ENCODE peak calls at places on chromosome 22, in five cellular contexts. One of them, this sample, is unnamed.

GRCh38 chr22:26086359-26086758 is 82.9 kb upstream of the SEZ6L start:
- DNase-seq in heart right ventricle: no peak
- DNase-seq in right atrium auricular region: no peak
- DNase-seq in cardiac muscle cell: no peak
- DNase-seq in A549: no peak
- DNase-seq in this sample: no peak

GRCh38 chr22:43377486-43377995 is 34.3 kb upstream of the MPPED1 start:
- DNase-seq in A549: no peak
- DNase-seq in cardiac muscle cell: no peak
- DNase-seq in right atrium auricular region: no peak
- DNase-seq in heart right ventricle: no peak
- DNase-seq in this sample: no peak

GRCh38 chr22:23154461-23154860 is 9.2 kb downstream of the RAB36 start:
- DNase-seq in cardiac muscle cell: no peak
- DNase-seq in heart right ventricle: no peak
- DNase-seq in right atrium auricular region: no peak
- DNase-seq in A549: no peak
- DNase-seq in this sample: no peak

GRCh38 chr22:23849009-23850006 is 8.4 kb upstream of the SLC2A11 start:
- DNase-seq in heart right ventricle: peak
- DNase-seq in A549: peak
- DNase-seq in cardiac muscle cell: peak
- DNase-seq in right atrium auricular region: peak
- DNase-seq in this sample: peak

GRCh38 chr22:19495562-19496323 is 16.0 kb downstream of the CDC45 start:
- DNase-seq in cardiac muscle cell: no peak
- DNase-seq in heart right ventricle: no peak
- DNase-seq in A549: peak
- DNase-seq in right atrium auricular region: no peak
- DNase-seq in this sample: no peak

GRCh38 chr22:40498454-40499186 is 128.2 kb downstream of the SGSM3 start:
- DNase-seq in cardiac muscle cell: no peak
- DNase-seq in A549: peak
- DNase-seq in heart right ventricle: no peak
- DNase-seq in right atrium auricular region: no peak
- DNase-seq in this sample: peak

GRCh38 chr22:25714739-25715138 is 27.2 kb upstream of the MYO18B start:
- DNase-seq in heart right ventricle: no peak
- DNase-seq in cardiac muscle cell: no peak
- DNase-seq in right atrium auricular region: no peak
- DNase-seq in A549: no peak
- DNase-seq in this sample: no peak

GRCh38 chr22:48695731-48696305 is 1131.9 kb downstream of the BRD1 start:
- DNase-seq in right atrium auricular region: no peak
- DNase-seq in heart right ventricle: no peak
- DNase-seq in cardiac muscle cell: no peak
- DNase-seq in A549: no peak
- DNase-seq in this sample: no peak

GRCh38 chr22:50236731-50237409 is 8.0 kb downstream of the TUBGCP6 start:
- DNase-seq in A549: peak
- DNase-seq in heart right ventricle: no peak
- DNase-seq in right atrium auricular region: no peak
- DNase-seq in cardiac muscle cell: no peak
- DNase-seq in this sample: no peak

GRCh38 chr22:21025763-21026755 is 6.3 kb downstream of the SLC7A4 start:
- DNase-seq in cardiac muscle cell: no peak
- DNase-seq in A549: no peak
- DNase-seq in right atrium auricular region: no peak
- DNase-seq in heart right ventricle: no peak
- DNase-seq in this sample: no peak

GRCh38 chr22:21012446-21013407 is 2.2 kb upstream of the P2RX6 start:
- DNase-seq in cardiac muscle cell: no peak
- DNase-seq in A549: no peak
- DNase-seq in right atrium auricular region: no peak
- DNase-seq in heart right ventricle: no peak
- DNase-seq in this sample: no peak

GRCh38 chr22:20391222-20391621 is 2.7 kb upstream of the ZNF74 start:
- DNase-seq in A549: no peak
- DNase-seq in right atrium auricular region: no peak
- DNase-seq in heart right ventricle: no peak
- DNase-seq in cardiac muscle cell: no peak
- DNase-seq in this sample: no peak

GRCh38 chr22:47398491-47398890 is 636.0 kb downstream of the TBC1D22A start:
- DNase-seq in A549: no peak
- DNase-seq in cardiac muscle cell: no peak
- DNase-seq in right atrium auricular region: no peak
- DNase-seq in heart right ventricle: no peak
- DNase-seq in this sample: no peak

GRCh38 chr22:49628351-49629023 is 199.2 kb downstream of the BRD1 start:
- DNase-seq in cardiac muscle cell: no peak
- DNase-seq in heart right ventricle: no peak
- DNase-seq in A549: no peak
- DNase-seq in right atrium auricular region: no peak
- DNase-seq in this sample: no peak

GRCh38 chr22:47067911-47068654 is 305.6 kb downstream of the TBC1D22A start:
- DNase-seq in heart right ventricle: no peak
- DNase-seq in A549: no peak
- DNase-seq in cardiac muscle cell: no peak
- DNase-seq in right atrium auricular region: no peak
- DNase-seq in this sample: no peak

GRCh38 chr22:43206515-43207161 is 19.7 kb upstream of the TTLL12 start:
- DNase-seq in heart right ventricle: no peak
- DNase-seq in A549: no peak
- DNase-seq in right atrium auricular region: no peak
- DNase-seq in cardiac muscle cell: no peak
- DNase-seq in this sample: no peak

GRCh38 chr22:36738416-36739020 is 35.0 kb upstream of the CACNG2 start:
- DNase-seq in heart right ventricle: no peak
- DNase-seq in A549: no peak
- DNase-seq in cardiac muscle cell: no peak
- DNase-seq in right atrium auricular region: no peak
- DNase-seq in this sample: no peak

GRCh38 chr22:47175761-47176359 is 413.4 kb downstream of the TBC1D22A start:
- DNase-seq in right atrium auricular region: no peak
- DNase-seq in heart right ventricle: no peak
- DNase-seq in A549: no peak
- DNase-seq in cardiac muscle cell: no peak
- DNase-seq in this sample: no peak

GRCh38 chr22:19760652-19761002 is at the start of gene TBX1:
- DNase-seq in heart right ventricle: no peak
- DNase-seq in A549: no peak
- DNase-seq in cardiac muscle cell: no peak
- DNase-seq in right atrium auricular region: no peak
- DNase-seq in this sample: no peak

GRCh38 chr22:38335077-38335476 is 17.8 kb upstream of the CSNK1E start:
- DNase-seq in heart right ventricle: no peak
- DNase-seq in right atrium auricular region: no peak
- DNase-seq in A549: no peak
- DNase-seq in cardiac muscle cell: no peak
- DNase-seq in this sample: no peak

GRCh38 chr22:20015971-20016733 is 471 bp downstream of the ARVCF start:
- DNase-seq in heart right ventricle: no peak
- DNase-seq in A549: peak
- DNase-seq in cardiac muscle cell: peak
- DNase-seq in right atrium auricular region: no peak
- DNase-seq in this sample: no peak

GRCh38 chr22:36921309-36922096 is 8.1 kb downstream of the CSF2RB start:
- DNase-seq in right atrium auricular region: peak
- DNase-seq in A549: no peak
- DNase-seq in heart right ventricle: peak
- DNase-seq in cardiac muscle cell: no peak
- DNase-seq in this sample: no peak

GRCh38 chr22:21624120-21624879 is 5.5 kb downstream of the YDJC start:
- DNase-seq in heart right ventricle: no peak
- DNase-seq in right atrium auricular region: no peak
- DNase-seq in A549: peak
- DNase-seq in cardiac muscle cell: peak
- DNase-seq in this sample: no peak

GRCh38 chr22:27129266-27129665 is 471.9 kb downstream of the MIAT start:
- DNase-seq in heart right ventricle: no peak
- DNase-seq in cardiac muscle cell: no peak
- DNase-seq in A549: peak
- DNase-seq in right atrium auricular region: no peak
- DNase-seq in this sample: no peak

GRCh38 chr22:27125539-27125938 is 468.2 kb downstream of the MIAT start:
- DNase-seq in right atrium auricular region: no peak
- DNase-seq in A549: no peak
- DNase-seq in cardiac muscle cell: no peak
- DNase-seq in heart right ventricle: no peak
- DNase-seq in this sample: no peak

GRCh38 chr22:27130949-27131745 is 473.8 kb downstream of the MIAT start:
- DNase-seq in cardiac muscle cell: no peak
- DNase-seq in right atrium auricular region: no peak
- DNase-seq in A549: no peak
- DNase-seq in heart right ventricle: no peak
- DNase-seq in this sample: no peak

GRCh38 chr22:27132400-27132799 is 475.0 kb downstream of the MIAT start:
- DNase-seq in heart right ventricle: no peak
- DNase-seq in right atrium auricular region: no peak
- DNase-seq in cardiac muscle cell: no peak
- DNase-seq in A549: no peak
- DNase-seq in this sample: no peak

DNA sequence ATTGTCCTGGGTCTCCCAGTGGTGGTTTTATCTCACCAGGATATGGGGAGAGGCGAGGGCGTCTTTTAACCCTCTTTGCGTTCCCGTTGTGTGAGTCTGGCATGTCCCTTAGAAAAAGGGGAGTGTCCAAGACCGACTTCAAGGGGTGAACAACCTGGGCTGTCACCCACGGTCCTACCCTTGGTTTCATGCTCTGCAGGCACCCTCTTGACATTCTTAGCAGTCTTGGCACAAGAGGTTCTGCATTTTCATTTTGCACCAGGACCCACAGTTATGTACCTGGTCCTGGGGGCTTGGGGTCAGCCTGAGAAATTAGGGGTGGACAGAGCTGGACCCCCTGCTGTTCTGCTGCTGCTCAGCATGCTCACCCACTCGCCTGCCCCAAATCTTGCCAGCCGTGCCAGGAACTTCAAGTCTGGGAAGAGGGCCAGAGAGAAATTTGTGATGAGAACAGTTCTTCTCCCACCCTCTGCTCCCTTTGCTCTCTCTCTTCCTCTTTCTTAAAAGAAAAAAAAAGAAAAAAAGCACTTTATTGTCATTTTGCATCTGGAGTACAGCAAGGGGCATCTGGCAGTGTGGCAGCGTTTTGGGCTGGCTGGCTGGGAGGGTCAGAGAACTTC is 471.2 kb downstream of the MIAT start:
- DNase-seq in cardiac muscle cell: peak
- DNase-seq in right atrium auricular region: no peak
- DNase-seq in heart right ventricle: no peak
- DNase-seq in A549: no peak
- DNase-seq in this sample: no peak
- TF ChIP-seq CTCF in cardiac muscle cell: no peak
- TF ChIP-seq CTCF in right atrium auricular region: no peak
- TF ChIP-seq CTCF in heart right ventricle: no peak
- TF ChIP-seq CTCF in A549: no peak
- TF ChIP-seq CTCF in this sample: no peak

DNA sequence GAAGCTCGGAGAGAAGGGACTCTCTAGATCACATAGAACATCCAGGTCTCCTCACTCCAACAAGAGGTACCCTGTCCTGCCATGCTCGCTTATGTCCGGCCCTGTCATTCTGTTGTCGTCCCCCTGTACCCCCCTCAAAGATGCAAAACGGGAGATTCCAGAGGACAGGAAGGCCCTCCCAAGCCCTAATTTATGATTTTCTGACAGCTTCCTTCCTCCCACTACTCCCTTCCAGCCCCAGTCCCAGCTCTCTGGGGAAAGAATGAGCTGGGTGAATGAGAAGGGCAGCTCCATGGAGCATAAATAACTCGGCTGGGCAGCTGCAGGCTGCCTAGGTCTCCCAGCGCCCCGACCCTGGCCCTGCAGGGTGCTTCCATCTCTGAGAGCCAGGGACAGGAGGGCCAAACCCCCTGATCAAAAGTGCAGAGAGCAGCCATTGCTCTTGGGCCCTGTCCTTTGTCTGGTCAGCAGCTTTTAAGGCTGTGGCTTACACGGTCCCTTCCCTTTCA is 3.9 kb upstream of the EMID1 start:
- DNase-seq in A549: no peak
- DNase-seq in heart right ventricle: no peak
- DNase-seq in cardiac muscle cell: no peak
- DNase-seq in right atrium auricular region: no peak
- DNase-seq in this sample: no peak
- H3K27ac ChIP-seq in A549: no peak
- H3K27ac ChIP-seq in heart right ventricle: peak
- H3K27ac ChIP-seq in cardiac muscle cell: no peak
- H3K27ac ChIP-seq in right atrium auricular region: no peak
- H3K27ac ChIP-seq in this sample: no peak

DNA sequence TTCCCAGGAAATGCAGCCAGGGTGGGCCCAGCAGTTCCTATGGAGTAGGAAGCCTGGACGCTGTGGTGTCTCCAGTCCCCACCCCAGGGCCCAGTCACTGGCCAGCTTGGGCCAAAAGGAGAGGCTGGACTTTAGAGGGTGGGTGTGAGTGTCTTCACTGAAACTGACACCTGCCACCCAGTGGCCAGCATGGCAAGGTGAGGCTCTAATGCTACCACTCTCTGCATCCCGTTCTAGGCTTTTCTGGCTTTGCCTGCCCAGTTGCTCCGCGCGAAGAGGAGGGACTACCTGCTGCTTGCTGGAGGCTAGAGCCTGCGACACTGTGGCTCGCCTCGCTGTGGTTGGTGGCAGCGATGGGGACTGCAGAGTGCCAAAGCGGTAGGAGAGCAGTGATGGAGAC is 35.4 kb downstream of the C22orf42 start:
- DNase-seq in A549: peak
- DNase-seq in heart right ventricle: no peak
- DNase-seq in right atrium auricular region: no peak
- DNase-seq in cardiac muscle cell: no peak
- DNase-seq in this sample: no peak
- TF ChIP-seq CTCF in A549: peak
- TF ChIP-seq CTCF in heart right ventricle: no peak
- TF ChIP-seq CTCF in right atrium auricular region: no peak
- TF ChIP-seq CTCF in cardiac muscle cell: no peak
- TF ChIP-seq CTCF in this sample: no peak

GRCh38 chr22:46053563-46054090 is 76.7 kb upstream of the WNT7B start:
- DNase-seq in right atrium auricular region: no peak
- DNase-seq in cardiac muscle cell: no peak
- DNase-seq in A549: no peak
- DNase-seq in heart right ventricle: peak
- DNase-seq in this sample: peak
- H3K27ac ChIP-seq in right atrium auricular region: peak
- H3K27ac ChIP-seq in cardiac muscle cell: no peak
- H3K27ac ChIP-seq in A549: peak
- H3K27ac ChIP-seq in heart right ventricle: peak
- H3K27ac ChIP-seq in this sample: peak

GRCh38 chr22:39384750-39385480 is 14.7 kb upstream of the TAB1 start:
- DNase-seq in cardiac muscle cell: peak
- DNase-seq in heart right ventricle: no peak
- DNase-seq in right atrium auricular region: no peak
- DNase-seq in A549: peak
- DNase-seq in this sample: no peak
- TF ChIP-seq CTCF in cardiac muscle cell: peak
- TF ChIP-seq CTCF in heart right ventricle: no peak
- TF ChIP-seq CTCF in right atrium auricular region: no peak
- TF ChIP-seq CTCF in A549: peak
- TF ChIP-seq CTCF in this sample: no peak